ENCODE peak calls at places on chromosomes 4 and X, in five cellular contexts. H, A, G, V and L are unnamed samples.
A peak's percentile ranks its signal among the peaks of the same experiment; 100 is the strongest.

GRCh38 chrX:107445146-107445545 is 4.3 kb upstream of the FRMPD3 start:
- DNase-seq in H (no peak), A (no peak), G (no peak), V (no peak), L (no peak)

GRCh38 chr4:24322517-24322916 is 261.8 kb downstream of the DHX15 start:
- DNase-seq in H (no peak), A (no peak), G (no peak), V (no peak), L (no peak)

GRCh38 chr4:15655223-15656037 is at the start of gene FBXL5:
- DNase-seq in H (peak; percentile 83), A (peak; percentile 71), G (peak; percentile 87), V (peak; percentile 68), L (peak; percentile 81)

GRCh38 chr4:54513231-54513630 is 144.5 kb upstream of the KIT start:
- DNase-seq in H (no peak), A (no peak), G (no peak), V (no peak), L (no peak)

GRCh38 chr4:602559-602942 is 22.8 kb upstream of the PDE6B start:
- DNase-seq in H (peak; percentile 88), A (no peak), G (no peak), V (no peak), L (no peak)

GRCh38 chr4:127631420-127631819 is 1.3 kb upstream of the INTU start:
- DNase-seq in H (no peak), A (no peak), G (no peak), V (no peak), L (no peak)

GRCh38 chr4:576245-576821 is at the start of gene TMEM271:
- DNase-seq in H (no peak), A (no peak), G (no peak), V (no peak), L (no peak)

GRCh38 chr4:81314196-81314896 is 99.3 kb upstream of the PRKG2 start:
- DNase-seq in H (peak; percentile 97), A (no peak), G (no peak), V (no peak), L (no peak)

GRCh38 chrX:37825225-37825842 is 22.0 kb downstream of the DYNLT3 start:
- DNase-seq in H (peak; percentile 58), A (peak; percentile 10), G (peak; percentile 64), V (peak; percentile 20), L (no peak)

GRCh38 chrX:150873616-150874015 is 24.9 kb downstream of the CD99L2 start:
- DNase-seq in H (no peak), A (no peak), G (peak; percentile 73), V (no peak), L (no peak)

GRCh38 chr4:74114234-74114633 is 15.2 kb upstream of the CXCL2 start:
- DNase-seq in H (no peak), A (no peak), G (no peak), V (no peak), L (no peak)

GRCh38 chr4:10182446-10183424 is 66.1 kb upstream of the WDR1 start:
- DNase-seq in H (no peak), A (no peak), G (no peak), V (no peak), L (no peak)

GRCh38 chrX:49071877-49072711 is 1.7 kb downstream of the PRAF2 start:
- DNase-seq in H (peak; percentile 55), A (no peak), G (peak; percentile 94), V (peak; percentile 62), L (no peak)

GRCh38 chrX:69146739-69147138 is 18.5 kb downstream of the PJA1 start:
- DNase-seq in H (no peak), A (no peak), G (peak; percentile 15), V (no peak), L (no peak)

GRCh38 chrX:103520391-103520790 is 1.1 kb upstream of the RAB40A start:
- DNase-seq in H (no peak), A (no peak), G (no peak), V (no peak), L (no peak)

GRCh38 chrX:39149761-39150160 is 348.5 kb downstream of the MID1IP1 start:
- DNase-seq in H (peak; percentile 75), A (no peak), G (peak; percentile 77), V (peak; percentile 62), L (peak; percentile 72)

GRCh38 chrX:499870-500364 is 113.2 kb upstream of the PPP2R3B start:
- DNase-seq in H (no peak), A (no peak), G (no peak), V (no peak), L (no peak)

GRCh38 chr4:528296-528695 is 29.3 kb downstream of the PIGG start:
- DNase-seq in H (no peak), A (no peak), G (no peak), V (no peak), L (no peak)

GRCh38 chr4:7287274-7287917 is 95.1 kb downstream of the SORCS2 start:
- DNase-seq in H (no peak), A (no peak), G (no peak), V (no peak), L (no peak)

GRCh38 chrX:63275127-63275526 is 76.0 kb downstream of the SPIN4 start:
- DNase-seq in H (peak; percentile 14), A (peak; percentile 5), G (no peak), V (no peak), L (no peak)

GRCh38 chrX:95675794-95676193 is 1008.8 kb upstream of the DIAPH2 start:
- DNase-seq in H (no peak), A (no peak), G (no peak), V (no peak), L (no peak)

GRCh38 chr4:142901166-142901662 is 55.1 kb upstream of the INPP4B start:
- DNase-seq in H (no peak), A (no peak), G (no peak), V (no peak), L (no peak)

GRCh38 chr4:20639346-20639745 is 60.9 kb upstream of the PACRGL start:
- DNase-seq in H (no peak), A (no peak), G (no peak), V (no peak), L (no peak)

GRCh38 chrX:150092549-150092948 is 154.3 kb upstream of the EOLA2 start:
- DNase-seq in H (no peak), A (no peak), G (no peak), V (no peak), L (no peak)

GRCh38 chr4:64598068-64598467 is 188.8 kb upstream of the TECRL start:
- DNase-seq in H (no peak), A (no peak), G (no peak), V (no peak), L (no peak)

GRCh38 chr4:158161561-158162354 is 11.1 kb downstream of the GASK1B start:
- DNase-seq in H (no peak), A (peak; percentile 21), G (peak; percentile 75), V (no peak), L (no peak)

GRCh38 chr4:159966741-159967140 is 863.9 kb downstream of the RAPGEF2 start:
- DNase-seq in H (no peak), A (no peak), G (no peak), V (no peak), L (no peak)

GRCh38 chr4:139887378-139887801 is 221.8 kb downstream of the MGST2 start:
- DNase-seq in H (no peak), A (no peak), G (no peak), V (no peak), L (no peak)

GRCh38 chrX:106608016-106608415 is 3.8 kb upstream of the RADX start:
- DNase-seq in H (no peak), A (no peak), G (no peak), V (no peak), L (no peak)

GRCh38 chr4:148345509-148345908 is 96.7 kb downstream of the NR3C2 start:
- DNase-seq in H (no peak), A (no peak), G (no peak), V (no peak), L (no peak)

GRCh38 chr4:147325566-147325965 is 155.3 kb upstream of the EDNRA start:
- DNase-seq in H (no peak), A (no peak), G (no peak), V (no peak), L (no peak)

GRCh38 chr4:147969573-147969972 is 237.7 kb downstream of the ARHGAP10 start:
- DNase-seq in H (no peak), A (no peak), G (no peak), V (no peak), L (no peak)

GRCh38 chr4:174154455-174154854 is 129.0 kb downstream of the FBXO8 start:
- DNase-seq in H (no peak), A (peak; percentile 27), G (peak; percentile 71), V (no peak), L (no peak)

DNA sequence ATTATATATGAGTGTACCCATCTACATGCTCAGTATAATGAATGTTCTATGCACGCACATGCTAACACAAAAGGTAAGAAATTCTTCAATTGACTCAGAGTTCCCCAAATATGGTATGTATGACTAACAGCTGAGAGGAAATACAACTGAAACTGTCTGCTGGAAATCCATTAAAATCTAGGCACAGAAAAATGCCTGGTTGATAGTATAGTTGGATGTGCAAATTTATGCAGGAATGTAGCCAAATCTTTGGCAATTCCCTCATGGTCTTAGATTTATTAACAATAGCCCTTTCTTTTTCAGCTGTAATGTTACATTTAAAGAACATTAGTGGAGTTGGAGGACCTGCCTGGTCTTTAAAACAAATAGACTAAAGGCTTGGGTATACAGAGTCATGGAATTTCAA is 5.5 kb downstream of the CAMK2D start:
- DNase-seq in H (no peak), A (no peak), G (no peak), V (no peak), L (no peak)
- TF ChIP-seq EP300 in H (no peak), A (no peak), G (no peak), V (no peak), L (no peak)

GRCh38 chr4:38855466-38855865 is 1.2 kb downstream of the TLR6 start:
- DNase-seq in H (no peak), A (no peak), G (no peak), V (no peak), L (no peak)

GRCh38 chr4:38858097-38858420 is 1.4 kb upstream of the TLR6 start:
- DNase-seq in H (no peak), A (no peak), G (no peak), V (no peak), L (no peak)

GRCh38 chr4:38857354-38858096 is 908 bp upstream of the TLR6 start:
- DNase-seq in H (peak; percentile 45), A (peak; percentile 67), G (no peak), V (no peak), L (no peak)

GRCh38 chr4:38856524-38857337 is at the start of gene TLR6:
- DNase-seq in H (peak; percentile 76), A (no peak), G (no peak), V (no peak), L (no peak)

GRCh38 chr4:38856046-38856445 is 571 bp downstream of the TLR6 start:
- DNase-seq in H (no peak), A (no peak), G (no peak), V (no peak), L (no peak)
- TF ChIP-seq POLR2A in H (no peak), A (no peak), G (no peak), V (no peak), L (no peak)

DNA sequence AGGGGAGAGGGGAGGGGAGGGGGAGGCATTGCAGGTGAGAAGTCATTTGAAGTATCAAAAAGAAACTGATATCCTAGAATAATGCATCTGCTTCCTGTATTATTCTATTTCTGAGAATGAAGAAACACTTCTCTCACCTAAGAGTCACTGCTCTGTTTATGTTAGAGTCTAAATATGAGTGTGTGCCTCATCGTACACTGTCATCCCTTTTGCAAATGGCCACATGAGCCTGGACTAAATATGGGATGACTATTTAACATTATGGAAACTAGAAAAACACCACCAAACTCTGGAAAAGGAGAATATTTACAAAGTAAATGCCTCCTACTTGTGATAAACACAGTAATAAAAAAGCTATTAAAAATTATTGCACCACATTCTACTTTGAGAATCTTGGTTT is 146.4 kb upstream of the NOCT start:
- DNase-seq in H (no peak), A (no peak), G (no peak), V (no peak), L (no peak)
- TF ChIP-seq EP300 in H (no peak), A (no peak), G (no peak), V (no peak), L (no peak)

GRCh38 chrX:119468186-119468929 is at the start of gene SLC25A5:
- DNase-seq in H (peak; percentile 88), A (peak; percentile 60), G (peak; percentile 93), V (peak; percentile 45), L (peak; percentile 82)
- TF ChIP-seq POLR2A in H (peak; percentile 98), A (peak; percentile 93), G (peak; percentile 88), V (peak; percentile 56), L (peak; percentile 88)